ENCODE peak calls at places on chromosomes 1 and 21, in five cellular contexts. Z is endothelial cell; P is stimulated activated CD4-positive, alpha-beta T cell treated with anti-CD3 and anti-CD28 coated beads, Interleukin-2, amount 100 ng/mL, for 4 hours; Y is COR-L47; A is epithelial cell of proximal tubule. U is an unnamed sample.

GRCh38 chr1:35885961-35886558 is 3.1 kb downstream of the AGO1 start:
- DNase-seq in Y (no peak), A (no peak), Z (peak; percentile 41), P (no peak), U (peak; percentile 83)

GRCh38 chr1:62321438-62321837 is 2.2 kb upstream of the KANK4 start:
- DNase-seq in Y (no peak), Z (no peak), P (no peak), A (peak; percentile 56), U (no peak)

GRCh38 chr1:3068400-3069361 is at the start of gene PRDM16:
- DNase-seq in Y (peak; percentile 7), A (no peak), Z (peak; percentile 39), P (no peak), U (peak; percentile 47)

GRCh38 chr1:146032613-146033219 is 11.2 kb upstream of the HJV start:
- DNase-seq in P (no peak), Y (peak; percentile 26), A (no peak), Z (no peak), U (peak; percentile 39)

GRCh38 chr1:88979054-88979748 is 13.2 kb downstream of the KYAT3 start:
- DNase-seq in A (no peak), Z (no peak), P (no peak), Y (no peak), U (no peak)

GRCh38 chr1:24022611-24023359 is 42.7 kb upstream of the SRSF10 start:
- DNase-seq in Y (no peak), P (no peak), A (peak; percentile 82), Z (no peak), U (no peak)

GRCh38 chr1:234840253-234840652 is 230.3 kb upstream of the IRF2BP2 start:
- DNase-seq in Z (no peak), P (no peak), A (no peak), Y (no peak), U (no peak)

GRCh38 chr1:16032388-16033100 is 10.7 kb downstream of the CLCNKA start:
- DNase-seq in Y (peak; percentile 76), P (peak; percentile 25), Z (peak; percentile 91), A (no peak), U (peak; percentile 95)

GRCh38 chr21:43585924-43586411 is 73.3 kb downstream of the HSF2BP start:
- DNase-seq in Z (peak; percentile 49), P (no peak), Y (no peak), A (peak; percentile 99), U (no peak)

GRCh38 chr1:8903908-8904650 is 25.6 kb upstream of the ENO1 start:
- DNase-seq in Z (no peak), P (no peak), A (peak; percentile 95), Y (no peak), U (no peak)

GRCh38 chr1:160767417-160768294 is 28.3 kb upstream of the LY9 start:
- DNase-seq in Z (no peak), P (no peak), Y (no peak), A (no peak), U (no peak)

GRCh38 chr1:50099654-50100053 is 9.1 kb upstream of the ELAVL4 start:
- DNase-seq in P (no peak), Y (no peak), A (no peak), Z (no peak), U (no peak)